ENCODE peak calls at places on chromosomes 13 and 19, in eight cellular contexts. One of them, this sample, is unnamed.

GRCh38 chr19:13633109-13633508 is 126.8 kb upstream of the CACNA1A start:
- DNase-seq in stomach: peak
- DNase-seq in osteocyte: peak
- DNase-seq in left lung: no peak
- DNase-seq in uterus: no peak
- DNase-seq in pancreas: no peak
- DNase-seq in CD4-positive, alpha-beta T cell: no peak
- DNase-seq in cardiac fibroblast: peak
- DNase-seq in this sample: no peak

GRCh38 chr19:2426661-2427322 is 594 bp downstream of the TIMM13 start:
- DNase-seq in stomach: peak
- DNase-seq in osteocyte: no peak
- DNase-seq in left lung: no peak
- DNase-seq in uterus: no peak
- DNase-seq in pancreas: peak
- DNase-seq in CD4-positive, alpha-beta T cell: peak
- DNase-seq in cardiac fibroblast: peak
- DNase-seq in this sample: no peak

GRCh38 chr19:33443638-33444195 is 70.2 kb downstream of the CEBPG start:
- DNase-seq in stomach: no peak
- DNase-seq in osteocyte: no peak
- DNase-seq in left lung: peak
- DNase-seq in uterus: no peak
- DNase-seq in pancreas: no peak
- DNase-seq in CD4-positive, alpha-beta T cell: no peak
- DNase-seq in cardiac fibroblast: no peak
- DNase-seq in this sample: peak

GRCh38 chr19:47111081-47111589 is 2.4 kb downstream of the ZC3H4 start:
- DNase-seq in stomach: peak
- DNase-seq in osteocyte: no peak
- DNase-seq in left lung: peak
- DNase-seq in uterus: peak
- DNase-seq in pancreas: no peak
- DNase-seq in CD4-positive, alpha-beta T cell: peak
- DNase-seq in cardiac fibroblast: no peak
- DNase-seq in this sample: peak

GRCh38 chr19:41933131-41933458 is 4.8 kb upstream of the ERFL start:
- DNase-seq in stomach: no peak
- DNase-seq in osteocyte: no peak
- DNase-seq in left lung: no peak
- DNase-seq in uterus: no peak
- DNase-seq in pancreas: no peak
- DNase-seq in CD4-positive, alpha-beta T cell: no peak
- DNase-seq in cardiac fibroblast: no peak
- DNase-seq in this sample: no peak

GRCh38 chr19:49362048-49362925 is at the start of gene TEAD2:
- DNase-seq in stomach: peak
- DNase-seq in osteocyte: peak
- DNase-seq in left lung: peak
- DNase-seq in uterus: peak
- DNase-seq in pancreas: peak
- DNase-seq in CD4-positive, alpha-beta T cell: no peak
- DNase-seq in cardiac fibroblast: peak
- DNase-seq in this sample: no peak

GRCh38 chr13:47334173-47334572 is 437.3 kb upstream of the HTR2A start:
- DNase-seq in stomach: no peak
- DNase-seq in osteocyte: no peak
- DNase-seq in left lung: no peak
- DNase-seq in uterus: peak
- DNase-seq in pancreas: no peak
- DNase-seq in CD4-positive, alpha-beta T cell: no peak
- DNase-seq in cardiac fibroblast: peak
- DNase-seq in this sample: no peak

GRCh38 chr19:17797397-17798201 is 2.7 kb downstream of the B3GNT3 start:
- DNase-seq in stomach: peak
- DNase-seq in osteocyte: no peak
- DNase-seq in left lung: no peak
- DNase-seq in uterus: no peak
- DNase-seq in pancreas: no peak
- DNase-seq in CD4-positive, alpha-beta T cell: no peak
- DNase-seq in cardiac fibroblast: peak
- DNase-seq in this sample: peak

GRCh38 chr13:105426454-105426853 is 1109.0 kb downstream of the EFNB2 start:
- DNase-seq in stomach: no peak
- DNase-seq in osteocyte: no peak
- DNase-seq in left lung: no peak
- DNase-seq in uterus: no peak
- DNase-seq in pancreas: no peak
- DNase-seq in CD4-positive, alpha-beta T cell: no peak
- DNase-seq in cardiac fibroblast: no peak
- DNase-seq in this sample: no peak

GRCh38 chr19:15330801-15331418 is 1.4 kb downstream of the BRD4 start:
- DNase-seq in stomach: no peak
- DNase-seq in osteocyte: no peak
- DNase-seq in left lung: peak
- DNase-seq in uterus: no peak
- DNase-seq in pancreas: no peak
- DNase-seq in CD4-positive, alpha-beta T cell: no peak
- DNase-seq in cardiac fibroblast: peak
- DNase-seq in this sample: no peak

GRCh38 chr19:47284324-47284899 is 9.7 kb downstream of the INAFM1 start:
- DNase-seq in stomach: no peak
- DNase-seq in osteocyte: no peak
- DNase-seq in left lung: no peak
- DNase-seq in uterus: peak
- DNase-seq in pancreas: no peak
- DNase-seq in CD4-positive, alpha-beta T cell: no peak
- DNase-seq in cardiac fibroblast: peak
- DNase-seq in this sample: no peak

GRCh38 chr19:11152318-11153062 is 3.1 kb downstream of the SPC24 start:
- DNase-seq in stomach: peak
- DNase-seq in osteocyte: no peak
- DNase-seq in left lung: no peak
- DNase-seq in uterus: peak
- DNase-seq in pancreas: peak
- DNase-seq in CD4-positive, alpha-beta T cell: no peak
- DNase-seq in cardiac fibroblast: peak
- DNase-seq in this sample: no peak

GRCh38 chr13:114119196-114119595 is 13.2 kb downstream of the RASA3 start:
- DNase-seq in stomach: no peak
- DNase-seq in osteocyte: no peak
- DNase-seq in left lung: no peak
- DNase-seq in uterus: peak
- DNase-seq in pancreas: peak
- DNase-seq in CD4-positive, alpha-beta T cell: no peak
- DNase-seq in cardiac fibroblast: peak
- DNase-seq in this sample: no peak

GRCh38 chr19:42553292-42554045 is 25.2 kb upstream of the CEACAM1 start:
- DNase-seq in stomach: peak
- DNase-seq in osteocyte: no peak
- DNase-seq in left lung: peak
- DNase-seq in uterus: no peak
- DNase-seq in pancreas: no peak
- DNase-seq in CD4-positive, alpha-beta T cell: no peak
- DNase-seq in cardiac fibroblast: peak
- DNase-seq in this sample: no peak

GRCh38 chr13:31093145-31093885 is 68.4 kb downstream of the HSPH1 start:
- DNase-seq in stomach: no peak
- DNase-seq in osteocyte: no peak
- DNase-seq in left lung: no peak
- DNase-seq in uterus: no peak
- DNase-seq in pancreas: no peak
- DNase-seq in CD4-positive, alpha-beta T cell: no peak
- DNase-seq in cardiac fibroblast: no peak
- DNase-seq in this sample: no peak

GRCh38 chr13:108919036-108919907 is 289.9 kb downstream of the MYO16 start:
- DNase-seq in stomach: no peak
- DNase-seq in osteocyte: no peak
- DNase-seq in left lung: no peak
- DNase-seq in uterus: no peak
- DNase-seq in pancreas: no peak
- DNase-seq in CD4-positive, alpha-beta T cell: no peak
- DNase-seq in cardiac fibroblast: peak
- DNase-seq in this sample: no peak

GRCh38 chr19:17726136-17726741 is 7.0 kb downstream of the MAP1S start:
- DNase-seq in stomach: no peak
- DNase-seq in osteocyte: no peak
- DNase-seq in left lung: no peak
- DNase-seq in uterus: no peak
- DNase-seq in pancreas: no peak
- DNase-seq in CD4-positive, alpha-beta T cell: no peak
- DNase-seq in cardiac fibroblast: no peak
- DNase-seq in this sample: no peak

GRCh38 chr13:49792550-49793324 is at the start of gene KPNA3:
- DNase-seq in stomach: peak
- DNase-seq in osteocyte: peak
- DNase-seq in left lung: peak
- DNase-seq in uterus: peak
- DNase-seq in pancreas: peak
- DNase-seq in CD4-positive, alpha-beta T cell: peak
- DNase-seq in cardiac fibroblast: peak
- DNase-seq in this sample: peak
- TF ChIP-seq CTCF in stomach: peak
- TF ChIP-seq CTCF in osteocyte: peak
- TF ChIP-seq CTCF in left lung: no peak
- TF ChIP-seq CTCF in uterus: peak
- TF ChIP-seq CTCF in pancreas: no peak
- TF ChIP-seq CTCF in CD4-positive, alpha-beta T cell: no peak
- TF ChIP-seq CTCF in cardiac fibroblast: no peak
- TF ChIP-seq CTCF in this sample: no peak

GRCh38 chr19:19028526-19028925 is 4.8 kb downstream of the SUGP2 start:
- DNase-seq in stomach: no peak
- DNase-seq in osteocyte: no peak
- DNase-seq in left lung: no peak
- DNase-seq in uterus: no peak
- DNase-seq in pancreas: no peak
- DNase-seq in CD4-positive, alpha-beta T cell: no peak
- DNase-seq in cardiac fibroblast: no peak
- DNase-seq in this sample: no peak

GRCh38 chr19:19021115-19021514 is 12.2 kb downstream of the SUGP2 start:
- DNase-seq in stomach: no peak
- DNase-seq in osteocyte: no peak
- DNase-seq in left lung: no peak
- DNase-seq in uterus: no peak
- DNase-seq in pancreas: no peak
- DNase-seq in CD4-positive, alpha-beta T cell: no peak
- DNase-seq in cardiac fibroblast: peak
- DNase-seq in this sample: no peak

GRCh38 chr19:19022380-19022961 is 10.8 kb downstream of the SUGP2 start:
- DNase-seq in stomach: no peak
- DNase-seq in osteocyte: no peak
- DNase-seq in left lung: no peak
- DNase-seq in uterus: no peak
- DNase-seq in pancreas: no peak
- DNase-seq in CD4-positive, alpha-beta T cell: no peak
- DNase-seq in cardiac fibroblast: no peak
- DNase-seq in this sample: no peak

GRCh38 chr19:19027228-19027627 is 6.1 kb downstream of the SUGP2 start:
- DNase-seq in stomach: no peak
- DNase-seq in osteocyte: no peak
- DNase-seq in left lung: no peak
- DNase-seq in uterus: no peak
- DNase-seq in pancreas: no peak
- DNase-seq in CD4-positive, alpha-beta T cell: no peak
- DNase-seq in cardiac fibroblast: no peak
- DNase-seq in this sample: no peak

GRCh38 chr19:19026299-19026971 is 6.9 kb downstream of the SUGP2 start:
- DNase-seq in stomach: no peak
- DNase-seq in osteocyte: no peak
- DNase-seq in left lung: peak
- DNase-seq in uterus: no peak
- DNase-seq in pancreas: peak
- DNase-seq in CD4-positive, alpha-beta T cell: no peak
- DNase-seq in cardiac fibroblast: no peak
- DNase-seq in this sample: no peak
- TF ChIP-seq CTCF in stomach: no peak
- TF ChIP-seq CTCF in osteocyte: no peak
- TF ChIP-seq CTCF in left lung: no peak
- TF ChIP-seq CTCF in uterus: no peak
- TF ChIP-seq CTCF in pancreas: no peak
- TF ChIP-seq CTCF in CD4-positive, alpha-beta T cell: no peak
- TF ChIP-seq CTCF in cardiac fibroblast: no peak
- TF ChIP-seq CTCF in this sample: no peak

DNA sequence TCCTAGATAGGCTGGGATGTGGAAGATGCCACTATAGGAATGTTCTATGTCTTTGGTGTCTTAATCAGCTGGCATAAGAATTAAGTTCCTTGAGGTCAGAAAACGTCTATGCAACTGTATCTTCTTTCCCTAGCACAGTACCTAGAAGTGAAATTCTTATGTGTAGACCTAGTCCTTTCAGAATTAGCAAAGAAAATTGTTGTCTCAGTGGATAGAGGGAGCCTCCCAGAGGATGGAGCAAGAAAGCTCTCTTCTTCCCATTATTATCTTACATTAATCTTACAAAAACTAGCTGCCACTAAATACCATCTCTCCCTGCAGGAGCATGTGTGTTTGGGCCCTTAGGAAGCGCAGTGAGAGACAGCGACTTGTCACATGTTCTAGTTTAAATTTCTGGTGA is 11.6 kb downstream of the CLDN10 start:
- DNase-seq in stomach: no peak
- DNase-seq in osteocyte: no peak
- DNase-seq in left lung: no peak
- DNase-seq in uterus: no peak
- DNase-seq in pancreas: no peak
- DNase-seq in CD4-positive, alpha-beta T cell: no peak
- DNase-seq in cardiac fibroblast: no peak
- DNase-seq in this sample: no peak
- TF ChIP-seq CTCF in stomach: no peak
- TF ChIP-seq CTCF in osteocyte: no peak
- TF ChIP-seq CTCF in left lung: no peak
- TF ChIP-seq CTCF in uterus: no peak
- TF ChIP-seq CTCF in pancreas: no peak
- TF ChIP-seq CTCF in CD4-positive, alpha-beta T cell: no peak
- TF ChIP-seq CTCF in cardiac fibroblast: peak
- TF ChIP-seq CTCF in this sample: no peak

DNA sequence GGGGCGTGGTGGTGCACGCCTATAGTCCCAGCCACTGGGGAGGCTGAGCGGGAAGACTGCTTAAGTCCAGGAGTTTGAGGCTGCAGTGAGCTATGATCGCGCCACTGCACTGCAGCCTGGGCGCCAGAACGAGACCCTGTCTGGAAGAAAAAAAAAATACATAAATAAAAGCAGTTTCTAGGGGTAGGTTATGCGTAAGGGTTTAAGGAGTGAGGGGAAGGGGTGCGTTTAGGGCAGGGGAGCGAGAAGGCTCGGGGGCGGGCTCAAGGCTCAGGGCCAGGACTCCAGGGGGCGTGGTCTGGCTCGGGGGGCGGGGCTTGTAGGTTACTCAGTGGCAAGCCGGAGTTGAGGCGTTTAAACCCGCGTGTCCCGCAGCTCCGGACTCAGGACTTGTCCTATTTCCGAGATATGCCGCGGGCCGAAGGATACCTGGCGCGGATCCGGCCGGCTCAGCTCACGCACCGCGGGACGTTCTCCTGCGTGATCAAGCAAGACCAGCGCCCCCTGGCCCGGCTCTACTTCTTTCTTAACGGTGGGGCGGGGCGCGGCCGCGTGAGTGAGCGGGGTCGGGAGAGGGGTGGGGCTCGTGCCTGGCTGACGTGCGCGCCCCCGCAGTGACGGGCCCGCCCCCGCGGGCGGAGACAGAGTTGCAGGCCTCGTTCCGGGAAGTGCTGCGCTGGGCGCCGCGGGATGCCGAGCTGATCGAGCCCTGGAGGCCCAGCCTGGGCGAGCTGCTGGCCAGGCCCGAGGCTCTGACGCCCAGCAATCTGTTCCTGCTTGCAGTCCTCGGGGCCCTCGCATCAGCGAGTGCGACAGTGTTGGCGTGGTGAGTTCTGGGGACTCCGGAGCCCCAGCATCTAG is 10.8 kb downstream of the SPACA6 start:
- DNase-seq in stomach: peak
- DNase-seq in osteocyte: peak
- DNase-seq in left lung: peak
- DNase-seq in uterus: peak
- DNase-seq in pancreas: peak
- DNase-seq in CD4-positive, alpha-beta T cell: peak
- DNase-seq in cardiac fibroblast: peak
- DNase-seq in this sample: peak
- TF ChIP-seq CTCF in stomach: peak
- TF ChIP-seq CTCF in osteocyte: peak
- TF ChIP-seq CTCF in left lung: peak
- TF ChIP-seq CTCF in uterus: peak
- TF ChIP-seq CTCF in pancreas: no peak
- TF ChIP-seq CTCF in CD4-positive, alpha-beta T cell: peak
- TF ChIP-seq CTCF in cardiac fibroblast: peak
- TF ChIP-seq CTCF in this sample: peak

This sample was measured in CD14-positive monocyte.